ENCODE peak calls at places on chromosomes 3 and 15, in five cellular contexts. F is mesothelial cell of epicardium, X is transverse colon, M is fibroblast of mammary gland, S is psoas muscle. A is an unnamed sample.

GRCh38 chr15:83396071-83396470 is 51.1 kb upstream of the SH3GL3 start:
- DNase-seq in F (no peak), S (no peak), X (no peak), M (no peak), A (no peak)

GRCh38 chr3:4954256-4955000 is 24.8 kb upstream of the BHLHE40 start:
- DNase-seq in X (no peak), S (no peak), F (no peak), M (no peak), A (no peak)

GRCh38 chr3:3827111-3827510 is 27.9 kb downstream of the LRRN1 start:
- DNase-seq in S (no peak), X (no peak), M (no peak), F (no peak), A (no peak)

GRCh38 chr3:139811331-139811730 is 123.7 kb upstream of the CLSTN2 start:
- DNase-seq in X (no peak), M (no peak), S (no peak), F (no peak), A (no peak)

GRCh38 chr3:134380249-134380648 is 6.0 kb upstream of the AMOTL2 start:
- DNase-seq in X (no peak), M (no peak), S (no peak), F (no peak), A (no peak)

GRCh38 chr15:63077952-63078351 is 35.4 kb downstream of the TPM1 start:
- DNase-seq in F (no peak), S (no peak), M (no peak), X (no peak), A (no peak)

GRCh38 chr3:30548605-30549004 is 57.8 kb upstream of the TGFBR2 start:
- DNase-seq in M (peak), X (no peak), S (no peak), F (no peak), A (no peak)

GRCh38 chr15:90001683-90002427 is 731 bp downstream of the ZNF710 start:
- DNase-seq in S (peak), F (peak), X (peak), M (peak), A (peak)

GRCh38 chr15:97941572-97941971 is 18.9 kb upstream of the ARRDC4 start:
- DNase-seq in S (no peak), X (no peak), M (no peak), F (no peak), A (no peak)

GRCh38 chr3:15616053-15616452 is 14.5 kb downstream of the BTD start:
- DNase-seq in S (no peak), M (peak), X (no peak), F (no peak), A (no peak)

GRCh38 chr15:96285306-96285705 is 45.2 kb upstream of the NR2F2 start:
- DNase-seq in X (no peak), F (no peak), S (peak), M (peak), A (no peak)

GRCh38 chr3:124999897-125000296 is 55.9 kb downstream of the HEG1 start:
- DNase-seq in M (no peak), S (no peak), F (no peak), X (no peak), A (no peak)

GRCh38 chr15:45704329-45705249 is 69.8 kb downstream of the SQOR start:
- DNase-seq in X (peak), M (peak), F (no peak), S (peak), A (no peak)

GRCh38 chr15:79394231-79394630 is 37.9 kb upstream of the MINAR1 start:
- DNase-seq in M (peak), S (no peak), F (no peak), X (no peak), A (no peak)

GRCh38 chr3:147415819-147416218 is 6.7 kb downstream of the ZIC1 start:
- DNase-seq in F (no peak), S (no peak), M (no peak), X (no peak), A (no peak)

GRCh38 chr15:65888998-65889397 is 19.7 kb downstream of the RAB11A start:
- DNase-seq in X (no peak), F (no peak), M (no peak), S (no peak), A (no peak)

GRCh38 chr3:49927798-49928197 is 1.8 kb downstream of the MON1A start:
- DNase-seq in F (no peak), S (no peak), X (no peak), M (no peak), A (no peak)

GRCh38 chr3:134328147-134328591 is 46.1 kb downstream of the AMOTL2 start:
- DNase-seq in S (peak), F (no peak), M (peak), X (no peak), A (no peak)

GRCh38 chr3:77125934-77126333 is 86.0 kb downstream of the ROBO2 start:
- DNase-seq in M (no peak), X (no peak), F (no peak), S (no peak), A (no peak)

GRCh38 chr3:195076981-195077610 is 193.9 kb downstream of the XXYLT1 start:
- DNase-seq in S (no peak), F (no peak), X (no peak), M (no peak), A (peak)

GRCh38 chr15:70190296-70190695 is 92.6 kb upstream of the TLE3 start:
- DNase-seq in S (no peak), F (no peak), M (no peak), X (no peak), A (no peak)

GRCh38 chr15:92906038-92906437 is 5.9 kb downstream of the CHD2 start:
- DNase-seq in M (no peak), S (no peak), F (no peak), X (no peak), A (no peak)

GRCh38 chr3:111282024-111282423 is 210.4 kb downstream of the NECTIN3 start:
- DNase-seq in M (no peak), X (no peak), F (no peak), S (no peak), A (no peak)

GRCh38 chr3:134694445-134694844 is 43.6 kb upstream of the KY start:
- DNase-seq in X (no peak), M (no peak), F (no peak), S (no peak), A (no peak)

GRCh38 chr3:108125550-108126071 is 34.8 kb upstream of the CD47 start:
- DNase-seq in F (no peak), M (no peak), S (no peak), X (peak), A (no peak)

GRCh38 chr3:156749244-156749643 is 74.9 kb downstream of the TIPARP start:
- DNase-seq in F (no peak), X (no peak), S (no peak), M (no peak), A (no peak)

GRCh38 chr3:11770477-11771381 is 76.0 kb downstream of the TAMM41 start:
- DNase-seq in S (peak), X (peak), F (peak), M (peak), A (peak)

GRCh38 chr3:184907941-184908649 is 96.1 kb downstream of the VPS8 start:
- DNase-seq in F (no peak), M (no peak), X (no peak), S (no peak), A (peak)

GRCh38 chr3:8724108-8724752 is 9.4 kb upstream of the CAV3 start:
- DNase-seq in F (no peak), X (no peak), S (no peak), M (no peak), A (no peak)

GRCh38 chr3:145898487-145898886 is 262.5 kb downstream of the PLOD2 start:
- DNase-seq in M (peak), X (no peak), F (no peak), S (no peak), A (no peak)

GRCh38 chr15:41661529-41662225 is 1.5 kb downstream of the MGA start:
- DNase-seq in X (peak), S (peak), M (peak), F (peak), A (peak)

GRCh38 chr15:83323296-83323711 is 38.8 kb upstream of the BNC1 start:
- DNase-seq in S (no peak), F (no peak), X (no peak), M (peak), A (no peak)

GRCh38 chr3:170639003-170639402 is 53.1 kb upstream of the SLC7A14 start:
- DNase-seq in M (no peak), S (no peak), F (no peak), X (no peak), A (peak)

GRCh38 chr3:127772273-127772672 is 50.0 kb downstream of the MGLL start:
- DNase-seq in X (no peak), M (no peak), S (no peak), F (no peak), A (no peak)

DNA sequence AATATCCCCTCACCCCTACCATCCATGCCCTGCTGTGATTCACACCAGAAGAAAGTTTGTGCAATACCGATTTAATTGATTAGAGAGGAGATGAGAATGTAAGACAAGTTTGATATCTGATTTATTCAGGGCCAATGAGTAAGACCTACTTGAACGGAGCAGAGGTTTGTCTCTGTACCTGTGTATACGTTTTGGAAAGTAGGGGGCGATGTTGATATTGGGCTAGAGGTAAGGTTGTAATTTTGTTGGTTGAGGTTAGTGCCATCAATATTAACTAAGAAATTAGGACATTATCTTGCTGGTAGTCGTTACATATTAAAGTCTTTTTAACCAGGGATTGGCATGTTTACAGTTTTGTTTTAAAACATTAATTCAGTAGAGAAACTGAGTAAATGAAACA is 20.5 kb downstream of the EAF2 start:
- DNase-seq in S (no peak), F (no peak), X (no peak), M (peak), A (no peak)
- TF ChIP-seq CTCF in S (no peak), F (no peak), X (peak), M (peak), A (no peak)

DNA sequence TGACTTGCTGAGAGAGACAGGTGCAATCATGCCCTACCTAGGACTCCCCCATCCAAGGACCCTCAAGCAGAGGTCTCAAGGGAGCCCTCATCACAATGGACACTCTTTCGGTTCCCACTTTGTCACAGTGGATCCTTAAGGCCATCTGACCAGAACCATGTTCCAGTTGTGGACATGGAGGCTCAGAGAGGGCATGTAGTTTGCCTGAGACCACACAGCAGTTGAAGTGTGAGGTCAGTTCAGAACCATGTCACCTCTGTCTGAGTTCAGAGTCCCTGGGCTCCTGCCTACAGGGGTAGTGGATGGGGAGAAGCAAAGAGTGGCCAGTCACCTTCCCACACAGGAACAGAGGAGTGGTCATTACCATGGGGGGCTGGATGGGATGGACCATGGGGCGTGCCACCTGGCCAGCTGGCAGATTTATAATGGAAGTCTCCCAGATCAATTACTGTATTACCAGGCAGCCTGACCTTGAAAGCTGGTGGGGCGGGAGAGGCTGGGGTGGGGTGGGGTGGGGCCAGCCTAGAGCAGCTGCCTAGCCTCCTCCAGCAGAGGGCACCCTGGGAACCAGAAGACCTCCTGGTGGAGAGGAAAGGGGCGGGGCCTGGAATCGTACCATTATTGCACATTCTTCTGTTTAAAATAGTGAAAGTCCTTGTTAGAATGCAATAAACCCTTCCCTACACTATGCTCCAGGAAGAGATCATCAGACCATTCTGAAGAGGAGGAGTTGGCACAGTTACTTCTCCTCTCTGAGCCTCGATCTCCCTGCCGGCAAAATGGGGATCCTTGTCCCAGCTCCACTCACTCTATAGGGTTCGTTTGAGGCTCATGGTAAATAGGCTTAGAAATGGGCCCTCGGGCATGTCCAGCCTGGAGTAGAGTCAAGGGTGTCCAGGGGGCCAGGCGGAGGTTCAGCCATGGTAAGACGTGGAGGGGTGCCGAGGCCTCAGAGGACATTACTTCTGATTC is 26.9 kb upstream of the LINGO1 start:
- DNase-seq in F (no peak), M (peak), X (peak), S (peak), A (no peak)
- TF ChIP-seq CTCF in F (peak), M (peak), X (peak), S (peak), A (peak)

GRCh38 chr3:165613019-165613418 is 224.2 kb downstream of the BCHE start:
- DNase-seq in F (no peak), X (no peak), M (no peak), S (no peak), A (no peak)
- TF ChIP-seq CTCF in F (no peak), X (no peak), M (no peak), S (no peak), A (no peak)

GRCh38 chr15:31605467-31605931 is 278.9 kb downstream of the KLF13 start:
- DNase-seq in X (no peak), S (no peak), F (no peak), M (peak), A (no peak)
- TF ChIP-seq CTCF in X (no peak), S (no peak), F (no peak), M (no peak), A (no peak)

GRCh38 chr15:80474751-80475295 is 70.6 kb downstream of the ARNT2 start:
- DNase-seq in X (no peak), S (no peak), F (no peak), M (no peak), A (no peak)

GRCh38 chr15:80476036-80476435 is 71.9 kb downstream of the ARNT2 start:
- DNase-seq in F (no peak), S (no peak), M (peak), X (no peak), A (no peak)

GRCh38 chr15:80474224-80474619 is 70.0 kb downstream of the ARNT2 start:
- DNase-seq in S (no peak), M (no peak), X (no peak), F (no peak), A (no peak)

GRCh38 chr15:80473574-80474223 is 69.5 kb downstream of the ARNT2 start:
- DNase-seq in S (no peak), M (no peak), X (no peak), F (no peak), A (no peak)

GRCh38 chr15:80475572-80475971 is 71.4 kb downstream of the ARNT2 start:
- DNase-seq in M (no peak), S (no peak), X (no peak), F (no peak), A (no peak)
- TF ChIP-seq CTCF in M (peak), S (peak), X (no peak), F (no peak), A (no peak)

GRCh38 chr15:40630313-40630712 is 36.3 kb downstream of the KNL1 start:
- DNase-seq in S (no peak), X (no peak), M (no peak), F (no peak), A (no peak)
- TF ChIP-seq CTCF in S (no peak), X (no peak), M (no peak), F (no peak), A (no peak)